ENCODE peak calls at places on chromosomes 16 and 17, in five cellular contexts. One of them, this sample, is unnamed.

GRCh38 chr16:75457485-75458021 is 6.9 kb downstream of the TMEM170A start:
- DNase-seq in endothelial cell: no peak
- DNase-seq in KBM-7: no peak
- DNase-seq in stimulated activated CD4-positive, alpha-beta T cell treated with anti-CD3 and anti-CD28 coated beads, Interleukin-15, amount 100 ng/mL, for 1 hour: no peak
- DNase-seq in hepatic stellate cell: no peak
- DNase-seq in this sample: no peak

GRCh38 chr16:82379601-82380000 is 209.6 kb upstream of the MPHOSPH6 start:
- DNase-seq in endothelial cell: no peak
- DNase-seq in KBM-7: no peak
- DNase-seq in stimulated activated CD4-positive, alpha-beta T cell treated with anti-CD3 and anti-CD28 coated beads, Interleukin-15, amount 100 ng/mL, for 1 hour: no peak
- DNase-seq in hepatic stellate cell: no peak
- DNase-seq in this sample: no peak

GRCh38 chr16:56195151-56195550 is 3.9 kb downstream of the GNAO1 start:
- DNase-seq in endothelial cell: no peak
- DNase-seq in KBM-7: no peak
- DNase-seq in stimulated activated CD4-positive, alpha-beta T cell treated with anti-CD3 and anti-CD28 coated beads, Interleukin-15, amount 100 ng/mL, for 1 hour: no peak
- DNase-seq in hepatic stellate cell: no peak
- DNase-seq in this sample: no peak

GRCh38 chr17:48727415-48728175 is 955 bp downstream of the HOXB13 start:
- DNase-seq in endothelial cell: no peak
- DNase-seq in KBM-7: no peak
- DNase-seq in stimulated activated CD4-positive, alpha-beta T cell treated with anti-CD3 and anti-CD28 coated beads, Interleukin-15, amount 100 ng/mL, for 1 hour: no peak
- DNase-seq in hepatic stellate cell: no peak
- DNase-seq in this sample: no peak

GRCh38 chr16:2056681-2057407 is 9.1 kb downstream of the TSC2 start:
- DNase-seq in endothelial cell: no peak
- DNase-seq in KBM-7: no peak
- DNase-seq in stimulated activated CD4-positive, alpha-beta T cell treated with anti-CD3 and anti-CD28 coated beads, Interleukin-15, amount 100 ng/mL, for 1 hour: no peak
- DNase-seq in hepatic stellate cell: no peak
- DNase-seq in this sample: no peak

GRCh38 chr17:30217054-30217453 is 18.4 kb downstream of the SLC6A4 start:
- DNase-seq in endothelial cell: no peak
- DNase-seq in KBM-7: no peak
- DNase-seq in stimulated activated CD4-positive, alpha-beta T cell treated with anti-CD3 and anti-CD28 coated beads, Interleukin-15, amount 100 ng/mL, for 1 hour: no peak
- DNase-seq in hepatic stellate cell: no peak
- DNase-seq in this sample: no peak

GRCh38 chr17:58932956-58933355 is 173.7 kb downstream of the TRIM37 start:
- DNase-seq in endothelial cell: no peak
- DNase-seq in KBM-7: no peak
- DNase-seq in stimulated activated CD4-positive, alpha-beta T cell treated with anti-CD3 and anti-CD28 coated beads, Interleukin-15, amount 100 ng/mL, for 1 hour: no peak
- DNase-seq in hepatic stellate cell: no peak
- DNase-seq in this sample: no peak

GRCh38 chr16:14070555-14070876 is 603 bp upstream of the MRTFB start:
- DNase-seq in endothelial cell: no peak
- DNase-seq in KBM-7: no peak
- DNase-seq in stimulated activated CD4-positive, alpha-beta T cell treated with anti-CD3 and anti-CD28 coated beads, Interleukin-15, amount 100 ng/mL, for 1 hour: no peak
- DNase-seq in hepatic stellate cell: no peak
- DNase-seq in this sample: no peak

GRCh38 chr16:88437367-88437964 is 15.6 kb upstream of the ZFPM1 start:
- DNase-seq in endothelial cell: peak
- DNase-seq in KBM-7: peak
- DNase-seq in stimulated activated CD4-positive, alpha-beta T cell treated with anti-CD3 and anti-CD28 coated beads, Interleukin-15, amount 100 ng/mL, for 1 hour: peak
- DNase-seq in hepatic stellate cell: peak
- DNase-seq in this sample: peak

GRCh38 chr16:11565665-11566064 is 21.1 kb downstream of the LITAF start:
- DNase-seq in endothelial cell: no peak
- DNase-seq in KBM-7: no peak
- DNase-seq in stimulated activated CD4-positive, alpha-beta T cell treated with anti-CD3 and anti-CD28 coated beads, Interleukin-15, amount 100 ng/mL, for 1 hour: no peak
- DNase-seq in hepatic stellate cell: no peak
- DNase-seq in this sample: no peak

GRCh38 chr17:50394711-50395110 is 2.6 kb downstream of the LRRC59 start:
- DNase-seq in endothelial cell: no peak
- DNase-seq in KBM-7: no peak
- DNase-seq in stimulated activated CD4-positive, alpha-beta T cell treated with anti-CD3 and anti-CD28 coated beads, Interleukin-15, amount 100 ng/mL, for 1 hour: no peak
- DNase-seq in hepatic stellate cell: no peak
- DNase-seq in this sample: no peak

GRCh38 chr16:72858611-72859493 is 189.1 kb downstream of the ZFHX3 start:
- DNase-seq in endothelial cell: no peak
- DNase-seq in KBM-7: no peak
- DNase-seq in stimulated activated CD4-positive, alpha-beta T cell treated with anti-CD3 and anti-CD28 coated beads, Interleukin-15, amount 100 ng/mL, for 1 hour: no peak
- DNase-seq in hepatic stellate cell: peak
- DNase-seq in this sample: peak

GRCh38 chr16:8458481-8458880 is 131.8 kb downstream of the TMEM114 start:
- DNase-seq in endothelial cell: no peak
- DNase-seq in KBM-7: no peak
- DNase-seq in stimulated activated CD4-positive, alpha-beta T cell treated with anti-CD3 and anti-CD28 coated beads, Interleukin-15, amount 100 ng/mL, for 1 hour: no peak
- DNase-seq in hepatic stellate cell: no peak
- DNase-seq in this sample: no peak